ENCODE peak calls at places on chromosomes 3 and 15, in five cellular contexts. O is activated CD8-positive, alpha-beta memory T cell treated with anti-CD3 and anti-CD28 coated beads for 24 hours; M is A549; E is hypothalamus; R is HuH-7.5. G is an unnamed sample.

GRCh38 chr15:77033417-77033728 is 37.5 kb downstream of the TSPAN3 start:
- DNase-seq in O (no peak), M (no peak), E (no peak), R (peak), G (no peak)

GRCh38 chr15:62896969-62897486 is 145.5 kb upstream of the TPM1 start:
- DNase-seq in O (no peak), M (peak), E (no peak), R (peak), G (peak)

GRCh38 chr3:12875857-12876451 is 34.6 kb upstream of the RPL32 start:
- DNase-seq in O (no peak), M (no peak), E (no peak), R (peak), G (no peak)

GRCh38 chr15:79209690-79210089 is 72.8 kb upstream of the ANKRD34C start:
- DNase-seq in O (no peak), M (no peak), E (no peak), R (no peak), G (no peak)

GRCh38 chr3:14534379-14535191 is 5.6 kb downstream of the GRIP2 start:
- DNase-seq in O (no peak), M (no peak), E (no peak), R (no peak), G (no peak)

GRCh38 chr3:141305436-141305835 is 62.9 kb upstream of the ZBTB38 start:
- DNase-seq in O (no peak), M (peak), E (no peak), R (no peak), G (no peak)

GRCh38 chr3:30368978-30369377 is 237.4 kb upstream of the TGFBR2 start:
- DNase-seq in O (no peak), M (no peak), E (no peak), R (no peak), G (no peak)

GRCh38 chr15:86608461-86608860 is 528.8 kb downstream of the AGBL1 start:
- DNase-seq in O (no peak), M (no peak), E (no peak), R (no peak), G (no peak)

GRCh38 chr15:100334905-100335304 is 6.9 kb downstream of the ADAMTS17 start:
- DNase-seq in O (no peak), M (no peak), E (no peak), R (no peak), G (no peak)

GRCh38 chr15:92056875-92057274 is 203.4 kb downstream of the SLCO3A1 start:
- DNase-seq in O (no peak), M (no peak), E (no peak), R (no peak), G (no peak)

GRCh38 chr3:103381286-103381685 is 946.5 kb downstream of the ZPLD1 start:
- DNase-seq in O (no peak), M (no peak), E (no peak), R (no peak), G (no peak)

GRCh38 chr3:170835346-170835745 is 34.6 kb downstream of the RPL22L1 start:
- DNase-seq in O (no peak), M (no peak), E (no peak), R (no peak), G (no peak)

GRCh38 chr15:59892995-59893394 is 111.1 kb upstream of the FOXB1 start:
- DNase-seq in O (no peak), M (no peak), E (no peak), R (no peak), G (no peak)

GRCh38 chr3:17579289-17580031 is 163.0 kb downstream of the TBC1D5 start:
- DNase-seq in O (no peak), M (no peak), E (no peak), R (no peak), G (no peak)

GRCh38 chr3:44628716-44629115 is 3.9 kb downstream of the ZNF197 start:
- DNase-seq in O (no peak), M (no peak), E (no peak), R (no peak), G (no peak)

G was measured in occipital lobe.